ENCODE peak calls at places on chromosomes 1 and 21, in four cellular contexts. One of them, this sample, is unnamed.
A peak's percentile ranks its signal among the peaks of the same experiment; 100 is the strongest.

GRCh38 chr1:6056549-6056948 is 10.9 kb downstream of the KCNAB2 start:
- DNase-seq in GM23338: no peak
- DNase-seq in tibial nerve: no peak
- DNase-seq in pancreas: no peak
- DNase-seq in this sample: no peak

GRCh38 chr1:173332026-173332425 is 124.9 kb upstream of the TNFSF4 start:
- DNase-seq in GM23338: no peak
- DNase-seq in tibial nerve: no peak
- DNase-seq in pancreas: peak; percentile 15
- DNase-seq in this sample: no peak

GRCh38 chr21:44888581-44889550 is 15.4 kb upstream of the PTTG1IP start:
- DNase-seq in GM23338: no peak
- DNase-seq in tibial nerve: no peak
- DNase-seq in pancreas: no peak
- DNase-seq in this sample: no peak

GRCh38 chr1:170239445-170239844 is 93.7 kb downstream of the NTMT2 start:
- DNase-seq in GM23338: no peak
- DNase-seq in tibial nerve: no peak
- DNase-seq in pancreas: no peak
- DNase-seq in this sample: no peak

GRCh38 chr1:165525708-165526107 is 18.1 kb upstream of the LRRC52 start:
- DNase-seq in GM23338: no peak
- DNase-seq in tibial nerve: no peak
- DNase-seq in pancreas: no peak
- DNase-seq in this sample: no peak

GRCh38 chr1:246324711-246325110 is 182.4 kb downstream of the SMYD3 start:
- DNase-seq in GM23338: peak; percentile 35
- DNase-seq in tibial nerve: no peak
- DNase-seq in pancreas: no peak
- DNase-seq in this sample: no peak

GRCh38 chr1:109532365-109533136 is 7.1 kb upstream of the GPR61 start:
- DNase-seq in GM23338: peak; percentile 93
- DNase-seq in tibial nerve: peak; percentile 70
- DNase-seq in pancreas: peak; percentile 79
- DNase-seq in this sample: peak; percentile 83

GRCh38 chr1:33365560-33365997 is 44.7 kb upstream of the A3GALT2 start:
- DNase-seq in GM23338: no peak
- DNase-seq in tibial nerve: no peak
- DNase-seq in pancreas: no peak
- DNase-seq in this sample: no peak

GRCh38 chr1:26618561-26618960 is 77.3 kb upstream of the ARID1A start:
- DNase-seq in GM23338: peak; percentile 40
- DNase-seq in tibial nerve: no peak
- DNase-seq in pancreas: no peak
- DNase-seq in this sample: no peak

GRCh38 chr1:10530281-10530740 is 55.6 kb downstream of the PEX14 start:
- DNase-seq in GM23338: peak; percentile 91
- DNase-seq in tibial nerve: peak; percentile 17
- DNase-seq in pancreas: peak; percentile 50
- DNase-seq in this sample: no peak

GRCh38 chr1:164905891-164906290 is 346.9 kb downstream of the PBX1 start:
- DNase-seq in GM23338: no peak
- DNase-seq in tibial nerve: no peak
- DNase-seq in pancreas: no peak
- DNase-seq in this sample: no peak

GRCh38 chr1:202683029-202683428 is 27.2 kb downstream of the SYT2 start:
- DNase-seq in GM23338: no peak
- DNase-seq in tibial nerve: no peak
- DNase-seq in pancreas: no peak
- DNase-seq in this sample: no peak

GRCh38 chr1:102100666-102101065 is 103.9 kb upstream of the OLFM3 start:
- DNase-seq in GM23338: peak; percentile 47
- DNase-seq in tibial nerve: no peak
- DNase-seq in pancreas: no peak
- DNase-seq in this sample: no peak

GRCh38 chr1:52210044-52210443 is 68.2 kb downstream of the ZFYVE9 start:
- DNase-seq in GM23338: no peak
- DNase-seq in tibial nerve: no peak
- DNase-seq in pancreas: no peak
- DNase-seq in this sample: no peak

GRCh38 chr1:8214501-8215173 is 103.3 kb upstream of the SLC45A1 start:
- DNase-seq in GM23338: peak; percentile 47
- DNase-seq in tibial nerve: no peak
- DNase-seq in pancreas: no peak
- DNase-seq in this sample: no peak

This sample was measured in naive thymus-derived CD8-positive, alpha-beta T cell.